ENCODE peak calls at places on chromosomes 3 and 15, in ten cellular contexts. C, O, W, D, J, L, V, P, T and I are unnamed samples.

GRCh38 chr3:184659797-184660301 is 52.0 kb downstream of the MAGEF1 start:
- DNase-seq in D (no peak), J (no peak), L (no peak), C (peak), P (no peak), W (no peak), V (no peak), O (no peak), T (no peak), I (no peak)

GRCh38 chr15:81297580-81298575 is 26.1 kb downstream of the STARD5 start:
- DNase-seq in L (no peak), V (no peak), W (no peak), P (no peak), O (no peak), D (no peak), J (no peak), C (no peak), T (no peak), I (no peak)

GRCh38 chr15:63050737-63051700 is 8.5 kb downstream of the TPM1 start:
- DNase-seq in T (no peak), P (no peak), V (peak), J (no peak), L (no peak), D (no peak), C (peak), W (peak), O (no peak), I (no peak)

GRCh38 chr3:94303897-94304296 is 241.0 kb downstream of the NSUN3 start:
- DNase-seq in V (peak), W (no peak), O (no peak), P (no peak), L (no peak), J (no peak), D (peak), T (no peak), C (peak), I (no peak)

GRCh38 chr3:194382196-194382891 is 12.8 kb upstream of the LRRC15 start:
- DNase-seq in J (no peak), T (no peak), D (no peak), P (no peak), L (no peak), O (no peak), V (no peak), C (no peak), W (no peak), I (no peak)

GRCh38 chr3:139728414-139728813 is 50.6 kb upstream of the NMNAT3 start:
- DNase-seq in L (no peak), P (no peak), V (no peak), C (no peak), D (no peak), T (no peak), O (no peak), W (no peak), J (no peak), I (no peak)

GRCh38 chr3:8204846-8205624 is 296.6 kb upstream of the LMCD1 start:
- DNase-seq in O (no peak), T (no peak), J (no peak), P (no peak), L (no peak), V (no peak), W (no peak), D (no peak), C (no peak), I (no peak)

GRCh38 chr3:168865022-168865551 is 769.4 kb upstream of the GOLIM4 start:
- DNase-seq in C (peak), W (peak), P (no peak), D (no peak), O (no peak), L (peak), T (no peak), V (peak), J (peak), I (peak)

GRCh38 chr3:43770426-43771103 is 79.8 kb downstream of the ABHD5 start:
- DNase-seq in W (no peak), O (no peak), D (peak), L (no peak), P (no peak), T (peak), C (peak), J (peak), V (no peak), I (no peak)

GRCh38 chr3:46998121-46998851 is 18.8 kb downstream of the NBEAL2 start:
- DNase-seq in O (no peak), C (peak), D (peak), V (peak), W (no peak), T (peak), J (no peak), L (no peak), P (no peak), I (peak)

GRCh38 chr3:139325551-139325950 is 18.3 kb upstream of the MRPS22 start:
- DNase-seq in O (no peak), V (no peak), J (no peak), L (no peak), D (peak), T (no peak), C (no peak), P (no peak), W (no peak), I (no peak)

GRCh38 chr15:92763459-92763858 is 107.9 kb upstream of the FAM174B start:
- DNase-seq in V (no peak), T (no peak), J (no peak), C (no peak), P (no peak), W (no peak), L (no peak), D (no peak), O (no peak), I (no peak)

GRCh38 chr3:134473868-134474546 is 11.8 kb downstream of the ANAPC13 start:
- DNase-seq in O (no peak), V (peak), J (peak), T (peak), P (no peak), W (peak), L (peak), C (peak), D (no peak), I (peak)

GRCh38 chr15:88491158-88491557 is 23.6 kb downstream of the MRPS11 start:
- DNase-seq in J (no peak), O (no peak), D (no peak), W (no peak), L (no peak), C (no peak), T (no peak), V (no peak), P (no peak), I (no peak)

GRCh38 chr15:35736150-35736549 is 190.2 kb upstream of the DPH6 start:
- DNase-seq in O (no peak), W (no peak), J (no peak), T (peak), L (no peak), C (no peak), D (no peak), P (no peak), V (peak), I (no peak)

GRCh38 chr15:32107477-32108080 is 77.3 kb downstream of the CHRNA7 start:
- DNase-seq in P (no peak), L (no peak), W (no peak), O (no peak), C (no peak), V (no peak), T (no peak), D (no peak), J (no peak), I (no peak)